ENCODE peak calls at places on chromosomes 1 and 21, in six cellular contexts. T, M, X, Q, H and L are unnamed samples.
A peak's percentile ranks its signal among the peaks of the same experiment; 100 is the strongest.

GRCh38 chr1:198143797-198144196 is 13.0 kb upstream of the NEK7 start:
- DNase-seq in H (no peak), Q (no peak), X (no peak), M (no peak), T (no peak), L (no peak)

GRCh38 chr1:10904396-10905358 is 107.8 kb upstream of the TARDBP start:
- DNase-seq in H (peak; percentile 19), T (no peak), M (no peak), Q (peak; percentile 36), X (no peak), L (no peak)

GRCh38 chr21:33703750-33704606 is 61.7 kb downstream of the ITSN1 start:
- DNase-seq in T (no peak), X (no peak), Q (no peak), M (no peak), H (no peak), L (no peak)

GRCh38 chr1:227777646-227778045 is 37.8 kb upstream of the PRSS38 start:
- DNase-seq in Q (no peak), H (no peak), T (no peak), M (no peak), X (no peak), L (no peak)

GRCh38 chr1:90712153-90712930 is 4.8 kb downstream of the BARHL2 start:
- DNase-seq in T (no peak), X (no peak), M (no peak), Q (no peak), H (no peak), L (no peak)

GRCh38 chr1:21269461-21270085 is 20.7 kb downstream of the ECE1 start:
- DNase-seq in H (no peak), Q (no peak), M (peak; percentile 64), T (no peak), X (no peak), L (no peak)

GRCh38 chr1:118949317-118949716 is 38.8 kb downstream of the TBX15 start:
- DNase-seq in X (no peak), M (no peak), H (peak; percentile 7), T (peak; percentile 79), Q (no peak), L (no peak)

GRCh38 chr1:243718893-243719292 is 131.2 kb downstream of the AKT3 start:
- DNase-seq in Q (no peak), X (no peak), T (peak; percentile 56), M (no peak), H (no peak), L (no peak)

GRCh38 chr1:30650959-30651320 is 72.4 kb downstream of the MATN1 start:
- DNase-seq in M (no peak), H (no peak), X (no peak), T (no peak), Q (no peak), L (no peak)

GRCh38 chr1:93611656-93612055 is 70.0 kb downstream of the BCAR3 start:
- DNase-seq in T (no peak), X (no peak), Q (no peak), M (no peak), H (no peak), L (no peak)

GRCh38 chr1:214476229-214476957 is 75.0 kb downstream of the PTPN14 start:
- DNase-seq in Q (no peak), H (no peak), T (no peak), M (no peak), X (no peak), L (no peak)

GRCh38 chr1:76336951-76337371 is 262.4 kb downstream of the ST6GALNAC3 start:
- DNase-seq in H (no peak), T (peak; percentile 32), X (peak; percentile 32), Q (no peak), M (no peak), L (peak; percentile 67)